ENCODE peak calls at places on chromosomes 11 and 22, in four cellular contexts. One of them, this sample, is unnamed.

GRCh38 chr11:123381817-123382554 is 48.1 kb upstream of the GRAMD1B start:
- DNase-seq in A549: no peak
- DNase-seq in fibroblast of lung: no peak
- DNase-seq in hepatocyte: no peak
- DNase-seq in this sample: no peak

GRCh38 chr22:29600846-29601245 is 2.6 kb upstream of the NF2 start:
- DNase-seq in fibroblast of lung: no peak
- DNase-seq in A549: no peak
- DNase-seq in hepatocyte: no peak
- DNase-seq in this sample: no peak

GRCh38 chr22:19875061-19875530 is 20.4 kb upstream of the GNB1L start:
- DNase-seq in A549: no peak
- DNase-seq in hepatocyte: no peak
- DNase-seq in fibroblast of lung: no peak
- DNase-seq in this sample: no peak

GRCh38 chr22:37726240-37726887 is 29.5 kb downstream of the TRIOBP start:
- DNase-seq in fibroblast of lung: no peak
- DNase-seq in hepatocyte: no peak
- DNase-seq in A549: no peak
- DNase-seq in this sample: no peak

GRCh38 chr22:37752189-37753061 is 55.3 kb upstream of the GCAT start:
- DNase-seq in A549: peak; percentile 94
- DNase-seq in hepatocyte: peak; percentile 86
- DNase-seq in fibroblast of lung: peak; percentile 90
- DNase-seq in this sample: no peak

GRCh38 chr11:85827768-85828639 is 17.1 kb upstream of the SYTL2 start:
- DNase-seq in hepatocyte: peak; percentile 51
- DNase-seq in fibroblast of lung: peak; percentile 92
- DNase-seq in A549: peak; percentile 85
- DNase-seq in this sample: peak; percentile 68

GRCh38 chr11:24872912-24873311 is 376.1 kb downstream of the LUZP2 start:
- DNase-seq in hepatocyte: no peak
- DNase-seq in A549: no peak
- DNase-seq in fibroblast of lung: no peak
- DNase-seq in this sample: no peak

GRCh38 chr11:63937713-63938480 is 905 bp upstream of the NAA40 start:
- DNase-seq in fibroblast of lung: no peak
- DNase-seq in hepatocyte: no peak
- DNase-seq in A549: no peak
- DNase-seq in this sample: no peak

GRCh38 chr11:133946541-133947297 is 10.0 kb downstream of the IGSF9B start:
- DNase-seq in fibroblast of lung: no peak
- DNase-seq in hepatocyte: no peak
- DNase-seq in A549: no peak
- DNase-seq in this sample: no peak

GRCh38 chr11:96015911-96016565 is 92.1 kb upstream of the MTMR2 start:
- DNase-seq in A549: no peak
- DNase-seq in fibroblast of lung: no peak
- DNase-seq in hepatocyte: no peak
- DNase-seq in this sample: peak; percentile 76

GRCh38 chr11:36427079-36427478 is 83.0 kb downstream of the TRAF6 start:
- DNase-seq in A549: no peak
- DNase-seq in fibroblast of lung: no peak
- DNase-seq in hepatocyte: no peak
- DNase-seq in this sample: no peak

GRCh38 chr11:89487016-89487415 is 4.2 kb downstream of the NOX4 start:
- DNase-seq in fibroblast of lung: peak; percentile 71
- DNase-seq in A549: no peak
- DNase-seq in hepatocyte: no peak
- DNase-seq in this sample: no peak

GRCh38 chr11:10876168-10876567 is 18.3 kb upstream of the ZBED5 start:
- DNase-seq in fibroblast of lung: no peak
- DNase-seq in hepatocyte: no peak
- DNase-seq in A549: no peak
- DNase-seq in this sample: no peak

GRCh38 chr22:33803371-33803770 is 116.9 kb downstream of the LARGE1 start:
- DNase-seq in A549: peak; percentile 7
- DNase-seq in hepatocyte: peak; percentile 46
- DNase-seq in fibroblast of lung: peak; percentile 90
- DNase-seq in this sample: no peak

GRCh38 chr11:61688368-61689163 is 8.4 kb downstream of the DAGLA start:
- DNase-seq in fibroblast of lung: peak; percentile 53
- DNase-seq in A549: no peak
- DNase-seq in hepatocyte: no peak
- DNase-seq in this sample: no peak

GRCh38 chr11:43943931-43944751 is 1.7 kb downstream of the C11orf96 start:
- DNase-seq in hepatocyte: no peak
- DNase-seq in A549: no peak
- DNase-seq in fibroblast of lung: peak; percentile 66
- DNase-seq in this sample: no peak

GRCh38 chr11:78795862-78796261 is 221.2 kb upstream of the NARS2 start:
- DNase-seq in hepatocyte: no peak
- DNase-seq in fibroblast of lung: peak; percentile 89
- DNase-seq in A549: no peak
- DNase-seq in this sample: no peak

GRCh38 chr11:118212781-118213565 is 11.8 kb downstream of the JAML start:
- DNase-seq in hepatocyte: no peak
- DNase-seq in fibroblast of lung: no peak
- DNase-seq in A549: no peak
- DNase-seq in this sample: no peak

GRCh38 chr11:66417000-66417399 is 3.8 kb upstream of the NPAS4 start:
- DNase-seq in A549: no peak
- DNase-seq in fibroblast of lung: no peak
- DNase-seq in hepatocyte: no peak
- DNase-seq in this sample: no peak

GRCh38 chr11:2566223-2567025 is 121.6 kb downstream of the KCNQ1 start:
- DNase-seq in hepatocyte: no peak
- DNase-seq in fibroblast of lung: no peak
- DNase-seq in A549: no peak
- DNase-seq in this sample: no peak

GRCh38 chr11:79296113-79296512 is 144.7 kb downstream of the TENM4 start:
- DNase-seq in A549: no peak
- DNase-seq in hepatocyte: no peak
- DNase-seq in fibroblast of lung: no peak
- DNase-seq in this sample: no peak

GRCh38 chr11:1177020-1177770 is 19.4 kb downstream of the MUC5AC start:
- DNase-seq in A549: no peak
- DNase-seq in hepatocyte: no peak
- DNase-seq in fibroblast of lung: no peak
- DNase-seq in this sample: no peak

GRCh38 chr11:103648670-103649400 is 387.6 kb upstream of the DDI1 start:
- DNase-seq in fibroblast of lung: peak; percentile 88
- DNase-seq in hepatocyte: no peak
- DNase-seq in A549: no peak
- DNase-seq in this sample: no peak

GRCh38 chr11:71495286-71496090 is 31.6 kb upstream of the KRTAP5-7 start:
- DNase-seq in fibroblast of lung: no peak
- DNase-seq in A549: no peak
- DNase-seq in hepatocyte: no peak
- DNase-seq in this sample: no peak

GRCh38 chr22:38754247-38755154 is 1.3 kb downstream of the SUN2 start:
- DNase-seq in hepatocyte: peak; percentile 70
- DNase-seq in fibroblast of lung: peak; percentile 73
- DNase-seq in A549: no peak
- DNase-seq in this sample: no peak

GRCh38 chr22:44727709-44728108 is 24.7 kb upstream of the ARHGAP8 start:
- DNase-seq in A549: no peak
- DNase-seq in fibroblast of lung: no peak
- DNase-seq in hepatocyte: no peak
- DNase-seq in this sample: no peak

GRCh38 chr22:44724859-44725258 is 22.9 kb downstream of the PRR5 start:
- DNase-seq in A549: no peak
- DNase-seq in fibroblast of lung: no peak
- DNase-seq in hepatocyte: no peak
- DNase-seq in this sample: no peak

GRCh38 chr22:44724416-44724815 is 22.4 kb downstream of the PRR5 start:
- DNase-seq in A549: no peak
- DNase-seq in fibroblast of lung: no peak
- DNase-seq in hepatocyte: no peak
- DNase-seq in this sample: no peak

GRCh38 chr22:44727148-44727547 is 25.1 kb downstream of the PRR5 start:
- DNase-seq in fibroblast of lung: no peak
- DNase-seq in A549: no peak
- DNase-seq in hepatocyte: no peak
- DNase-seq in this sample: no peak

GRCh38 chr22:44726439-44726838 is 24.4 kb downstream of the PRR5 start:
- DNase-seq in A549: no peak
- DNase-seq in fibroblast of lung: no peak
- DNase-seq in hepatocyte: no peak
- DNase-seq in this sample: no peak
- H3K4me3 ChIP-seq in A549: no peak overlapping the region
- H3K4me3 ChIP-seq in fibroblast of lung: no peak overlapping the region
- H3K4me3 ChIP-seq in hepatocyte: no peak overlapping the region
- H3K4me3 ChIP-seq in this sample: no peak overlapping the region

GRCh38 chr22:30654361-30654760 is 13.3 kb downstream of the DUSP18 start:
- DNase-seq in A549: no peak
- DNase-seq in hepatocyte: no peak
- DNase-seq in fibroblast of lung: no peak
- DNase-seq in this sample: no peak

GRCh38 chr22:30650508-30651116 is 15.0 kb downstream of the SLC35E4 start:
- DNase-seq in fibroblast of lung: no peak
- DNase-seq in hepatocyte: no peak
- DNase-seq in A549: no peak
- DNase-seq in this sample: no peak

GRCh38 chr22:30655532-30655931 is 12.1 kb downstream of the DUSP18 start:
- DNase-seq in A549: no peak
- DNase-seq in hepatocyte: no peak
- DNase-seq in fibroblast of lung: no peak
- DNase-seq in this sample: no peak
- H3K27ac ChIP-seq in A549: no peak overlapping the region
- H3K27ac ChIP-seq in hepatocyte: no peak overlapping the region
- H3K27ac ChIP-seq in fibroblast of lung: no peak overlapping the region
- H3K27ac ChIP-seq in this sample: no peak overlapping the region

GRCh38 chr11:33325456-33325855 is 68.3 kb downstream of the HIPK3 start:
- DNase-seq in fibroblast of lung: no peak
- DNase-seq in A549: no peak
- DNase-seq in hepatocyte: no peak
- DNase-seq in this sample: no peak

GRCh38 chr11:33320814-33321330 is 63.7 kb downstream of the HIPK3 start:
- DNase-seq in A549: no peak
- DNase-seq in fibroblast of lung: peak; percentile 45
- DNase-seq in hepatocyte: peak; percentile 11
- DNase-seq in this sample: no peak

GRCh38 chr11:33321483-33321882 is 64.3 kb downstream of the HIPK3 start:
- DNase-seq in A549: no peak
- DNase-seq in fibroblast of lung: no peak
- DNase-seq in hepatocyte: no peak
- DNase-seq in this sample: no peak

GRCh38 chr11:33324211-33324985 is 67.2 kb downstream of the HIPK3 start:
- DNase-seq in A549: no peak
- DNase-seq in fibroblast of lung: no peak
- DNase-seq in hepatocyte: no peak
- DNase-seq in this sample: no peak

DNA sequence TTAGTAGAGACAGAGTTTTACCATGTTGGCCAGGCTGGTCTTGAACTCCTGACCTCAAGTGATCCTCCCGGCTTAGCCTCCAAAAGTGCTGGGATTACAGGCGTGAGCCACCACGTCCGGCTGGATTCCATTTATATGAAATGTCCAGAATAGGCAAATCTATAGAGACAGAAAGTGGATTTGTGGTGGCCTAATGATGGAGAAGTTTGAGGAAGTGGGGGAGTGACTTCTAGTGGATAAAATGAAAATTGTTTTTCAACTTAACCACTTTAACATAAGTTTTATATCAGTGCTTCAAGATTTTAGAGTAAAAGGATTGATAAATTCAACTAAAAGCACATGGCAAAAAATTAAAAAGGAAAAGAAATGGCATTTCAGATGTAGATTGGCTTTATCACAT is 66.2 kb downstream of the HIPK3 start:
- DNase-seq in A549: no peak
- DNase-seq in hepatocyte: no peak
- DNase-seq in fibroblast of lung: no peak
- DNase-seq in this sample: no peak
- H3K4me1 ChIP-seq in A549: peaks cover 18% of the 10 kb centered on the region
- H3K4me1 ChIP-seq in hepatocyte: peaks cover 32% of the 10 kb centered on the region
- H3K4me1 ChIP-seq in fibroblast of lung: peaks cover 9% of the 10 kb centered on the region
- H3K4me1 ChIP-seq in this sample: peaks cover 34% of the 10 kb centered on the region

GRCh38 chr11:124839972-124840621 is 25.1 kb upstream of the ROBO3 start:
- DNase-seq in hepatocyte: no peak
- DNase-seq in fibroblast of lung: no peak
- DNase-seq in A549: no peak
- DNase-seq in this sample: no peak
- H3K4me3 ChIP-seq in hepatocyte: peak overlapping the region; percentile 40
- H3K4me3 ChIP-seq in fibroblast of lung: peak overlapping the region; percentile 47
- H3K4me3 ChIP-seq in A549: peak overlapping the region; percentile 37
- H3K4me3 ChIP-seq in this sample: no peak overlapping the region

GRCh38 chr11:82731691-82732277 is 1.9 kb downstream of the FAM181B start:
- DNase-seq in hepatocyte: no peak
- DNase-seq in fibroblast of lung: no peak
- DNase-seq in A549: no peak
- DNase-seq in this sample: no peak

GRCh38 chr11:82732734-82733443 is 775 bp downstream of the FAM181B start:
- DNase-seq in hepatocyte: peak; percentile 51
- DNase-seq in fibroblast of lung: no peak
- DNase-seq in A549: no peak
- DNase-seq in this sample: no peak

GRCh38 chr11:82732348-82732733 is 1.3 kb downstream of the FAM181B start:
- DNase-seq in hepatocyte: peak; percentile 16
- DNase-seq in fibroblast of lung: no peak
- DNase-seq in A549: no peak
- DNase-seq in this sample: no peak

GRCh38 chr11:82733444-82734119 is at the start of gene FAM181B:
- DNase-seq in A549: peak; percentile 32
- DNase-seq in fibroblast of lung: peak; percentile 39
- DNase-seq in hepatocyte: peak; percentile 82
- DNase-seq in this sample: peak; percentile 19

GRCh38 chr11:82734120-82734479 is 436 bp upstream of the FAM181B start:
- DNase-seq in A549: no peak
- DNase-seq in hepatocyte: no peak
- DNase-seq in fibroblast of lung: no peak
- DNase-seq in this sample: no peak
- H3K27ac ChIP-seq in A549: no peak overlapping the region
- H3K27ac ChIP-seq in hepatocyte: no peak overlapping the region
- H3K27ac ChIP-seq in fibroblast of lung: no peak overlapping the region
- H3K27ac ChIP-seq in this sample: no peak overlapping the region

GRCh38 chr11:33898957-33899356 is 7.1 kb upstream of the LMO2 start:
- DNase-seq in fibroblast of lung: no peak
- DNase-seq in hepatocyte: no peak
- DNase-seq in A549: no peak
- DNase-seq in this sample: no peak

GRCh38 chr11:33895752-33896137 is 3.9 kb upstream of the LMO2 start:
- DNase-seq in hepatocyte: no peak
- DNase-seq in fibroblast of lung: no peak
- DNase-seq in A549: no peak
- DNase-seq in this sample: no peak

GRCh38 chr11:33899383-33900037 is 7.6 kb upstream of the LMO2 start:
- DNase-seq in fibroblast of lung: peak; percentile 86
- DNase-seq in hepatocyte: peak; percentile 63
- DNase-seq in A549: peak; percentile 31
- DNase-seq in this sample: no peak

GRCh38 chr11:33900159-33900855 is 8.4 kb upstream of the LMO2 start:
- DNase-seq in fibroblast of lung: no peak
- DNase-seq in hepatocyte: no peak
- DNase-seq in A549: no peak
- DNase-seq in this sample: no peak

GRCh38 chr11:33897761-33898403 is 6.0 kb upstream of the LMO2 start:
- DNase-seq in hepatocyte: no peak
- DNase-seq in A549: no peak
- DNase-seq in fibroblast of lung: no peak
- DNase-seq in this sample: no peak
- H3K4me1 ChIP-seq in hepatocyte: no peaks in the 10 kb centered on the region
- H3K4me1 ChIP-seq in A549: peaks cover 10% of the 10 kb centered on the region
- H3K4me1 ChIP-seq in fibroblast of lung: no peaks in the 10 kb centered on the region
- H3K4me1 ChIP-seq in this sample: peaks cover 24% of the 10 kb centered on the region